ENCODE peak calls at places on chromosomes 4 and X, in six cellular contexts. H, E, S, F, R and J are unnamed samples.

GRCh38 chrX:3541336-3541735 is 172.1 kb downstream of the PRKX start:
- DNase-seq in H (no peak), E (no peak), S (no peak), F (no peak), R (no peak), J (no peak)

GRCh38 chr4:88219099-88219498 is 60.7 kb upstream of the ABCG2 start:
- DNase-seq in H (peak; percentile 25), E (peak; percentile 37), S (no peak), F (peak; percentile 1), R (peak; percentile 45), J (no peak)

GRCh38 chr4:83362492-83363329 is 28.1 kb upstream of the HPSE start:
- DNase-seq in H (peak; percentile 70), E (peak; percentile 21), S (no peak), F (no peak), R (no peak), J (no peak)

GRCh38 chrX:20221902-20222301 is 44.8 kb downstream of the RPS6KA3 start:
- DNase-seq in H (peak; percentile 33), E (no peak), S (no peak), F (no peak), R (no peak), J (no peak)

GRCh38 chr4:172683016-172683415 is 485.6 kb upstream of the GALNT7 start:
- DNase-seq in H (no peak), E (no peak), S (no peak), F (no peak), R (no peak), J (no peak)

GRCh38 chr4:157048248-157048647 is 27.7 kb upstream of the GLRB start:
- DNase-seq in H (no peak), E (peak; percentile 76), S (no peak), F (no peak), R (no peak), J (peak; percentile 72)

GRCh38 chr4:90074322-90074886 is 52.8 kb upstream of the CCSER1 start:
- DNase-seq in H (no peak), E (no peak), S (no peak), F (no peak), R (no peak), J (no peak)

GRCh38 chr4:7169134-7169533 is 23.2 kb upstream of the SORCS2 start:
- DNase-seq in H (no peak), E (no peak), S (no peak), F (no peak), R (no peak), J (peak; percentile 6)

GRCh38 chr4:173521474-173522159 is 8.4 kb downstream of the HAND2 start:
- DNase-seq in H (no peak), E (no peak), S (no peak), F (no peak), R (no peak), J (no peak)

GRCh38 chr4:169070895-169071218 is 60.8 kb upstream of the CBR4 start:
- DNase-seq in H (peak; percentile 87), E (no peak), S (no peak), F (no peak), R (no peak), J (no peak)

GRCh38 chr4:123127865-123128264 is 205.5 kb upstream of the NUDT6 start:
- DNase-seq in H (no peak), E (no peak), S (no peak), F (no peak), R (no peak), J (no peak)

GRCh38 chr4:53781614-53782467 is 190.6 kb upstream of the LNX1 start:
- DNase-seq in H (no peak), E (no peak), S (no peak), F (no peak), R (no peak), J (no peak)

GRCh38 chrX:154090731-154091130 is 6.8 kb downstream of the MECP2 start:
- DNase-seq in H (no peak), E (no peak), S (no peak), F (no peak), R (no peak), J (no peak)

GRCh38 chr4:46956451-46956850 is 36.9 kb downstream of the GABRA4 start:
- DNase-seq in H (no peak), E (no peak), S (no peak), F (no peak), R (no peak), J (no peak)

GRCh38 chrX:154125356-154126040 is 18.5 kb upstream of the OPN1LW start:
- DNase-seq in H (no peak), E (no peak), S (no peak), F (no peak), R (no peak), J (no peak)

GRCh38 chrX:154411981-154412340 is 622 bp downstream of the TAFAZZIN start:
- DNase-seq in H (peak; percentile 53), E (no peak), S (no peak), F (peak; percentile 68), R (peak; percentile 75), J (peak; percentile 76)

GRCh38 chrX:110006826-110007375 is 4.0 kb downstream of the TMEM164 start:
- DNase-seq in H (no peak), E (peak; percentile 30), S (no peak), F (no peak), R (no peak), J (no peak)

GRCh38 chrX:18426004-18426320 is 554 bp downstream of the CDKL5 start:
- DNase-seq in H (no peak), E (no peak), S (no peak), F (no peak), R (peak; percentile 13), J (no peak)

GRCh38 chrX:27057883-27058282 is 405.3 kb downstream of the PPP4R3C start:
- DNase-seq in H (no peak), E (no peak), S (no peak), F (no peak), R (no peak), J (no peak)

GRCh38 chr4:41212221-41213203 is 1.8 kb downstream of the APBB2 start:
- DNase-seq in H (peak; percentile 55), E (peak; percentile 64), S (no peak), F (no peak), R (peak; percentile 39), J (peak; percentile 42)